ENCODE peak calls at places on chromosomes 1 and 21, in six cellular contexts. U is NCI-H1092; Q is stimulated activated CD8-positive, alpha-beta memory T cell treated with anti-CD3 and anti-CD28 coated beads, Interleukin-7, amount 100 ng/mL, for 24 hours; Y is Caki2; H is hypothalamus; C is activated naive CD4-positive, alpha-beta T cell treated with anti-CD3 and anti-CD28 coated beads, Interleukin-2, amount 50 U/mL, for 72 hours. B is an unnamed sample.

GRCh38 chr1:193105821-193106177 is 585 bp upstream of the GLRX2 start:
- DNase-seq in U (no peak), Q (no peak), Y (no peak), H (no peak), C (no peak), B (no peak)

GRCh38 chr1:209880051-209880450 is 52.3 kb downstream of the UTP25 start:
- DNase-seq in U (no peak), Q (no peak), Y (no peak), H (no peak), C (no peak), B (no peak)

GRCh38 chr1:171807547-171807946 is 26.1 kb downstream of the METTL13 start:
- DNase-seq in U (no peak), Q (no peak), Y (no peak), H (no peak), C (no peak), B (no peak)

GRCh38 chr1:7420706-7421105 is 350.4 kb upstream of the VAMP3 start:
- DNase-seq in U (no peak), Q (no peak), Y (no peak), H (no peak), C (no peak), B (no peak)

GRCh38 chr1:225412803-225413338 is 15.0 kb downstream of the LBR start:
- DNase-seq in U (no peak), Q (no peak), Y (peak), H (no peak), C (no peak), B (no peak)

GRCh38 chr1:224169876-224170275 is 13.2 kb upstream of the DEGS1 start:
- DNase-seq in U (no peak), Q (no peak), Y (no peak), H (no peak), C (no peak), B (no peak)

GRCh38 chr1:245090491-245091090 is 64.2 kb upstream of the KIF26B start:
- DNase-seq in U (no peak), Q (no peak), Y (no peak), H (no peak), C (no peak), B (no peak)

GRCh38 chr21:33377221-33377620 is 26.0 kb upstream of the IFNGR2 start:
- DNase-seq in U (no peak), Q (no peak), Y (no peak), H (no peak), C (no peak), B (no peak)

GRCh38 chr1:229550812-229551567 is 7.5 kb downstream of the ABCB10 start:
- DNase-seq in U (no peak), Q (no peak), Y (no peak), H (no peak), C (no peak), B (no peak)

GRCh38 chr1:234691567-234691966 is 81.6 kb upstream of the IRF2BP2 start:
- DNase-seq in U (no peak), Q (no peak), Y (no peak), H (no peak), C (no peak), B (no peak)

B was measured in NCI-H345.